ENCODE peak calls at places on chromosomes 3 and 15, in seven cellular contexts. E is AG04450; I is upper lobe of left lung; O is tibial artery; Y is HepG2; Q is psoas muscle; J is CD4-positive, alpha-beta memory T cell. M is an unnamed sample. For H3K9me3 and H3K27me3, the result is how much of the 10 kb centered on the place peaks cover.

GRCh38 chr3:31968391-31968926 is 12.6 kb downstream of the OSBPL10 start:
- DNase-seq in E (no peak), I (no peak), O (no peak), Y (no peak), Q (no peak), J (no peak), M (no peak)

GRCh38 chr15:45729146-45729545 is 94.3 kb downstream of the SQOR start:
- DNase-seq in E (no peak), I (no peak), O (no peak), Y (no peak), Q (no peak), J (no peak), M (no peak)

GRCh38 chr3:194300392-194300758 is 50.8 kb downstream of the CPN2 start:
- DNase-seq in E (no peak), I (no peak), O (peak), Y (peak), Q (peak), J (no peak), M (no peak)

GRCh38 chr3:123194552-123194951 is 7.2 kb upstream of the SEC22A start:
- DNase-seq in E (no peak), I (peak), O (no peak), Y (peak), Q (no peak), J (no peak), M (no peak)

GRCh38 chr3:140922634-140923033 is 19.0 kb upstream of the SLC25A36 start:
- DNase-seq in E (no peak), I (no peak), O (no peak), Y (no peak), Q (no peak), J (no peak), M (no peak)

GRCh38 chr3:87624860-87625259 is 348.5 kb upstream of the POU1F1 start:
- DNase-seq in E (no peak), I (no peak), O (no peak), Y (no peak), Q (no peak), J (no peak), M (no peak)

GRCh38 chr3:124878561-124879394 is 8.4 kb downstream of the ITGB5 start:
- DNase-seq in E (peak), I (no peak), O (peak), Y (peak), Q (no peak), J (no peak), M (peak)

GRCh38 chr15:27806396-27806795 is 292.7 kb downstream of the OCA2 start:
- DNase-seq in E (no peak), I (peak), O (no peak), Y (no peak), Q (no peak), J (no peak), M (no peak)

GRCh38 chr15:79930509-79930908 is 33.7 kb upstream of the MTHFS start:
- DNase-seq in E (no peak), I (no peak), O (no peak), Y (no peak), Q (no peak), J (no peak), M (no peak)

GRCh38 chr3:33426068-33426467 is 14.1 kb downstream of the UBP1 start:
- DNase-seq in E (no peak), I (no peak), O (no peak), Y (no peak), Q (no peak), J (no peak), M (no peak)

GRCh38 chr3:108590443-108590842 is 921 bp downstream of the DZIP3 start:
- DNase-seq in E (no peak), I (no peak), O (no peak), Y (peak), Q (no peak), J (no peak), M (no peak)

GRCh38 chr15:65962187-65962586 is 92.9 kb downstream of the RAB11A start:
- DNase-seq in E (no peak), I (no peak), O (no peak), Y (no peak), Q (no peak), J (no peak), M (peak)

GRCh38 chr3:13017361-13018038 is 55.7 kb downstream of the IQSEC1 start:
- DNase-seq in E (no peak), I (no peak), O (no peak), Y (no peak), Q (no peak), J (no peak), M (no peak)

GRCh38 chr15:90869601-90870353 is 1.4 kb downstream of the FURIN start:
- DNase-seq in E (no peak), I (peak), O (peak), Y (no peak), Q (peak), J (peak), M (peak)

GRCh38 chr15:37907136-37907535 is 27.3 kb upstream of the TMCO5A start:
- DNase-seq in E (no peak), I (no peak), O (no peak), Y (no peak), Q (no peak), J (no peak), M (no peak)

GRCh38 chr3:39806820-39807219 is 2.6 kb upstream of the MYRIP start:
- DNase-seq in E (no peak), I (no peak), O (no peak), Y (no peak), Q (no peak), J (no peak), M (no peak)

GRCh38 chr3:149703474-149703873 is 45.6 kb upstream of the WWTR1 start:
- DNase-seq in E (no peak), I (no peak), O (peak), Y (no peak), Q (peak), J (no peak), M (no peak)

GRCh38 chr3:36525115-36525711 is 144.9 kb downstream of the STAC start:
- DNase-seq in E (no peak), I (no peak), O (no peak), Y (no peak), Q (no peak), J (no peak), M (peak)

GRCh38 chr3:124992041-124992440 is 57.5 kb upstream of the MUC13 start:
- DNase-seq in E (no peak), I (no peak), O (no peak), Y (peak), Q (no peak), J (no peak), M (no peak)

GRCh38 chr15:73934281-73934680 is 8.0 kb downstream of the LOXL1 start:
- DNase-seq in E (no peak), I (no peak), O (no peak), Y (no peak), Q (peak), J (no peak), M (peak)

GRCh38 chr15:94480289-94480834 is 249.0 kb downstream of the MCTP2 start:
- DNase-seq in E (no peak), I (no peak), O (no peak), Y (no peak), Q (no peak), J (no peak), M (no peak)

GRCh38 chr3:138135833-138136194 is 3.6 kb upstream of the A4GNT start:
- DNase-seq in E (no peak), I (no peak), O (no peak), Y (no peak), Q (no peak), J (no peak), M (no peak)

GRCh38 chr3:138137901-138138300 is 5.7 kb upstream of the A4GNT start:
- DNase-seq in E (no peak), I (no peak), O (no peak), Y (no peak), Q (no peak), J (no peak), M (no peak)

GRCh38 chr3:138135141-138135832 is 3.1 kb upstream of the A4GNT start:
- DNase-seq in E (no peak), I (no peak), O (no peak), Y (no peak), Q (no peak), J (no peak), M (no peak)

GRCh38 chr3:138136208-138136607 is 4.0 kb upstream of the A4GNT start:
- DNase-seq in E (no peak), I (no peak), O (no peak), Y (no peak), Q (no peak), J (no peak), M (no peak)

GRCh38 chr3:138140940-138141339 is 8.8 kb upstream of the A4GNT start:
- DNase-seq in E (no peak), I (no peak), O (no peak), Y (no peak), Q (no peak), J (no peak), M (no peak)
- H3K9me3 ChIP-seq in E (under half), I (under half), O (under half), Y (under half), Q (under half), J (under half), M (under half)

GRCh38 chr15:68114840-68115239 is 60.7 kb downstream of the PIAS1 start:
- DNase-seq in E (no peak), I (no peak), O (no peak), Y (no peak), Q (no peak), J (no peak), M (no peak)
- H3K27ac ChIP-seq in E (no peak), I (peak), O (peak), Y (no peak), Q (peak), J (no peak), M (no peak)

GRCh38 chr15:58062175-58062574 is 3.3 kb downstream of the ALDH1A2 start:
- DNase-seq in E (no peak), I (no peak), O (no peak), Y (no peak), Q (no peak), J (no peak), M (no peak)
- H3K27me3 ChIP-seq in E (under half), I (under half), O (under half), Y (under half), Q (under half), J (under half), M (under half)

GRCh38 chr3:127250032-127250431 is 37.8 kb downstream of the PRR20G start:
- DNase-seq in E (no peak), I (no peak), O (no peak), Y (no peak), Q (no peak), J (no peak), M (no peak)
- H3K9me3 ChIP-seq in E (under half), I (under half), O (under half), Y (under half), Q (under half), J (under half), M (under half)

DNA sequence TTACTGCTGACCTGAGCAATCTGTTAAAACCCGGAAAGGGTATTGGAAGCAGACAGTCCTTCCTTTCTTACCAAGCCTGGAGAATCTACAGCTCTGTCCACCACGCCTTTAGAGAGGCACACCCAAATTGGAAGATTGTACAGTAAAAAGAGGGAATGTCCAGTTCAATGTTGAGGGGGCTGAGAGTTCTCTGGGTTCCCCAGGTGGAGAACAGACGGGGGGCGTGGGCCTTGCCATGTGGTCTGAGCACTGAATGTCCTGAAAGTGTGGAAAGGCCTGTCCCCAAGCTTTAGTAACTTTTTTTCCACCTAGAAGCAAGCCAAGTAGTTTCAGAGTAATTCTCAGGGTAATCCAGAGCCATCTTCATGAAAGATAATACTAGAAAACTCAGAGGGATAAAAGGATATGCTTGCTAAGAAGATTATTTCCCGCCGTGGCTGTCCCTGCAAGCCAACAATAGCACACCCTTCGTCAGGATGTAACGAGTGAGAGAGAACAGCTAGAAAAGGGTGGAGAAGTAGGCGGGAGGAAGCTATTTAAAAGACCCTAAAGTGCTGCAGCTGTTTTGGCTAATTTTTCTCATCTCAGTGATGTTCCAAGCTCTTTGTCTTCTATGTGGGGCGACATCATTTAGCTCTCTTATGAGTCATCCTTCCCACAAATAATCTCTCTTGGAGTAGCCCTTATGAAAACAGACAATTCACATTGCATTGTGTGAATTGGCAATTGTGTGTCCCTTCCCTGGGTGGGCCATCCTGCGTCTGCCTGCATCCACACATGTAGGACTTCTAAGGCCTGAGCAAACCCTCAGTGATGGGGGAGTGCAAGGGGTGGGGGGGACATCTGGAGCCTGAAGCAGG is 181.0 kb downstream of the ATG7 start:
- DNase-seq in E (no peak), I (no peak), O (no peak), Y (peak), Q (no peak), J (no peak), M (no peak)
- H3K27ac ChIP-seq in E (peak), I (no peak), O (peak), Y (no peak), Q (peak), J (no peak), M (no peak)

DNA sequence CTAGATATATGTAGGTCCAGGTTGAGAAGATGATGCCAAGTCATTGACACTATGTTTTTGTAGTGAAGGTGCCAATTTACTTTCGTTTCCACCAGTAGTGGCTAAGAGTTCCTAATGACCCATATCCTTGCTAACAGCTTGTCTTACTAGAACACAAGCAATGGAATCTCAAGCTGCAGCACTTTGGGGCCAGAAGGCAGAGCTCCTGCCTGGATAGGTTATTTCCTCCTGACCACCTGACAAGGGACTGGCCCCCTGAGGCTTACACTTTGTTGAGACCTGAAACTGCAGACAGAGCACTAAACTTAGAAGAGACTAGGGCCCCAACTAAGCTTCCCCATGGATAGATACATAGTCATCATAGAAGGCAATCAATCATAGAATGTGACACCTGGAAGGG is 11.7 kb downstream of the ONECUT1 start:
- DNase-seq in E (no peak), I (no peak), O (no peak), Y (no peak), Q (no peak), J (no peak), M (no peak)
- H3K27me3 ChIP-seq in E (under half), I (under half), O (half or more), Y (under half), Q (under half), J (under half), M (under half)

DNA sequence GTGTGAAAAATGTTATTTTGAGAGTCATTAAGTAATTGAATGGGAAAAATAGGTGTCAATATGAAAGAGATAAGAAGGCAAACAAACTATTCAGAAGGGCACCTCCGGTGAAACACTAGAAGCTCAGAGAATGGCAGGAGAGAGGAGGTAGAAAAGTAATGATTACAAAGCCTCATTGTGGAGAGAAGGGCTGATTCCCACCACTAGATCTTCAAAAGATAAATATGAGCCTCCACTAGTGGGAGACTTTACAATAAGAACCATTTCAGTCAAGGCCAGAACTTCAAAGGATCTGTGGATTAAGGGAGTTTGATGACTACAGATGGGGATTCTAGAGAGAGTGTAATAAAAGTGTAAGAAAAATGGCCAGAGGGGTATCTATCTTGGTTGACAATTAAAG is 535.6 kb downstream of the NLGN1 start:
- DNase-seq in E (no peak), I (no peak), O (no peak), Y (no peak), Q (no peak), J (no peak), M (no peak)
- H3K9me3 ChIP-seq in E (under half), I (under half), O (under half), Y (under half), Q (under half), J (under half), M (under half)

DNA sequence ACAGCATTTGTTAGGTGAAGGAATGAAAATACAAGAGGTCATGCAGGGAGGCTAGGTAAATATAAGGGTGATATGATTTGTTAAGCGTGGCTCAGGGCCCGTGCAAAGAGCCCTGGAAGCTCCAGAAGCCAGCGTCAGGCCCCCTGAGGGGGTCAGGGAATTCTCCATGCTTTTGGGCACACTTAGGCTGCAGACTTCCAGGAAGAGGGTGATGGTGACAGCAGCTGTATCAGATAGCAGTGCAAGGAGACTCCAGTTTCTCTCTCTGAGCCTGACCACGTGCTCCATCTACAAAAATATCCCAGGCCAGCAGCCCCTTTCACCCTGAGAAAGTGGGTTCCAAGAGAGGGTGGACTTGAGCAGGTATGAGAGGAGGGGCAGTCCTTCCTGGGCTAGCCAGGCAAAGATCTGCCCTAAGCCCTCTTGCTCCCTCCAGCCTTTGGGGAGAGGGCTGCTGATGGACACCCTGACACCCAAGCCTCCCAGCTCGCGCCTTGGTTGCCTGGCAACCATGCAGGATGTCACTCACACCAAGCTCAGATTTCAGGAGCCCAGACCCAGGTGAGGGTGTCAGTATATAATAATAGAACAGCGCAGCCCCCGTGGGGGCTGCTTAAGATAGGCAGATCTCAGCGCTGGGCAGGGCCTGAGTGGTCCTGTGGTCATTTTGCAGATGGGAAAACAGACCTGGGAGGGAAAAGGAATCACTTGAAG is 35.8 kb downstream of the ATP2B2 start:
- DNase-seq in E (no peak), I (no peak), O (no peak), Y (no peak), Q (peak), J (no peak), M (no peak)
- H3K27ac ChIP-seq in E (no peak), I (no peak), O (no peak), Y (no peak), Q (peak), J (no peak), M (no peak)

DNA sequence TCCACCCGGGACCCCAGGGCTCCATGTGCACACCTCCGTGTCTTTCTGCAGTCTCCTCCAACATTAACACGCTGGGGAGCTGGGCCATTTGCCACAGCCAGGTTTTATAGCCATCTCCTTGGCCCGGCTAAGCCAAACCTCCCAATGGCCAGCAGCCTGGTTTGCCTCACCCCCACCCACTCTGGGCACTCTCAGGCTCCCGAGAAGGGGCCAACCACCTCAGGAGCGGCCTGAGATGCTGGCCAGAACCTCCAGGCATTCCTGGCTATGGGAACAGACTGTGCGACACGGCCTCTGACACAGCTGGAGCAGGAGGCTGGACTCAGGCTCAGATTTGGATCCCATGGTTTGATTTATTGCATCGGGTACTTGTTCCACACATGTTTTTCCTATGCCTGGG is 289.7 kb downstream of the RPLP1 start:
- DNase-seq in E (no peak), I (no peak), O (no peak), Y (no peak), Q (no peak), J (no peak), M (no peak)
- H3K27me3 ChIP-seq in E (half or more), I (under half), O (under half), Y (under half), Q (under half), J (under half), M (under half)

M was measured in PC-9.